ENCODE peak calls at places on chromosomes 12 and 14, in six cellular contexts. R, J, V, F, K and D are unnamed samples.

GRCh38 chr12:46253544-46254162 is 15.2 kb downstream of the SLC38A1 start:
- DNase-seq in R (no peak), J (no peak), V (no peak), F (no peak), K (no peak), D (no peak)

GRCh38 chr12:11763760-11764520 is 114.5 kb downstream of the ETV6 start:
- DNase-seq in R (no peak), J (peak), V (no peak), F (peak), K (no peak), D (no peak)

GRCh38 chr14:51807355-51807754 is 53.1 kb upstream of the GNG2 start:
- DNase-seq in R (no peak), J (peak), V (no peak), F (no peak), K (no peak), D (no peak)

GRCh38 chr14:65117795-65118746 is 15.8 kb upstream of the MAX start:
- DNase-seq in R (no peak), J (no peak), V (no peak), F (no peak), K (no peak), D (no peak)

GRCh38 chr12:118958520-118958919 is 22.8 kb upstream of the SRRM4 start:
- DNase-seq in R (no peak), J (no peak), V (no peak), F (no peak), K (no peak), D (no peak)

GRCh38 chr14:103204852-103205540 is 81.7 kb downstream of the TNFAIP2 start:
- DNase-seq in R (no peak), J (peak), V (peak), F (no peak), K (no peak), D (no peak)

GRCh38 chr12:14238224-14238792 is 127.2 kb upstream of the ATF7IP start:
- DNase-seq in R (no peak), J (peak), V (no peak), F (no peak), K (no peak), D (no peak)

GRCh38 chr12:131703161-131703560 is 7.7 kb upstream of the SFSWAP start:
- DNase-seq in R (no peak), J (no peak), V (no peak), F (no peak), K (no peak), D (no peak)

GRCh38 chr12:116717466-116718457 is 20.1 kb downstream of the SPRING1 start:
- DNase-seq in R (no peak), J (peak), V (no peak), F (no peak), K (no peak), D (no peak)

GRCh38 chr12:32863128-32863527 is 33.4 kb downstream of the PKP2 start:
- DNase-seq in R (no peak), J (no peak), V (no peak), F (no peak), K (no peak), D (no peak)

GRCh38 chr12:41850046-41850445 is 294.6 kb downstream of the GXYLT1 start:
- DNase-seq in R (no peak), J (no peak), V (no peak), F (no peak), K (no peak), D (no peak)

GRCh38 chr12:23049180-23049579 is 424.2 kb downstream of the ETNK1 start:
- DNase-seq in R (no peak), J (peak), V (no peak), F (no peak), K (no peak), D (no peak)

GRCh38 chr12:42742691-42743090 is 153.1 kb upstream of the PRICKLE1 start:
- DNase-seq in R (no peak), J (no peak), V (no peak), F (no peak), K (no peak), D (no peak)

GRCh38 chr12:31288381-31288780 is 37.6 kb downstream of the SINHCAF start:
- DNase-seq in R (no peak), J (no peak), V (no peak), F (no peak), K (no peak), D (no peak)

GRCh38 chr14:74959596-74960180 is 4.3 kb upstream of the PGF start:
- DNase-seq in R (no peak), J (no peak), V (no peak), F (no peak), K (no peak), D (no peak)
- TF ChIP-seq SMC3 in R (no peak), J (no peak), V (no peak), F (no peak), K (no peak), D (no peak)

GRCh38 chr12:75239987-75240386 is 30.3 kb upstream of the KCNC2 start:
- DNase-seq in R (no peak), J (no peak), V (no peak), F (no peak), K (no peak), D (no peak)

DNA sequence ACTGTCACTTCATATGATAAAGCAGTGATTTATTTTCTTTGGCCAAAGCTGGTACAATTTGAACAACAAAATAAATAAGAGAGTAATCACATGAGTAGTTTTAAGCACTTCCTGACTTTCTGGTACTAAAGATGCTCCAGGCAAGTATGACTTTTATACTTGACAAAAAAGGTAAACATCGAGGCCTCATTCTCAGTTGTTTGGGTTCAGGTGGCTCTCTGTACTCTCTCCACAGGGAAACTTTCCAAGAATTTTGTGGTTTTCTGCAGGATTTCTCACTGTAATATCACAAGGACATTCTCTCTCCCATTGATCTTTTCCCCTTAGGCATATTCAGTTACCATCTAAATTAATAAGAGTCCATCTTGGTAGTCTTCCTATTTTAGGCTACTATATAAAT is 26.6 kb upstream of the KCNC2 start:
- DNase-seq in R (no peak), J (no peak), V (no peak), F (no peak), K (no peak), D (no peak)
- TF ChIP-seq SMC3 in R (no peak), J (no peak), V (no peak), F (no peak), K (no peak), D (no peak)

GRCh38 chr12:85413266-85413665 is 133.2 kb downstream of the ALX1 start:
- DNase-seq in R (no peak), J (no peak), V (no peak), F (no peak), K (no peak), D (no peak)
- TF ChIP-seq SMC3 in R (no peak), J (no peak), V (no peak), F (no peak), K (no peak), D (no peak)

GRCh38 chr12:68975811-68976210 is 42.8 kb upstream of the CPM start:
- DNase-seq in R (no peak), J (no peak), V (no peak), F (no peak), K (no peak), D (no peak)

GRCh38 chr12:68970951-68971350 is 38.0 kb upstream of the CPM start:
- DNase-seq in R (no peak), J (no peak), V (no peak), F (no peak), K (no peak), D (no peak)

GRCh38 chr12:68967036-68967435 is 34.1 kb upstream of the CPM start:
- DNase-seq in R (no peak), J (no peak), V (no peak), F (no peak), K (no peak), D (no peak)

GRCh38 chr12:68972570-68972969 is 39.6 kb upstream of the CPM start:
- DNase-seq in R (no peak), J (no peak), V (no peak), F (peak), K (no peak), D (no peak)

GRCh38 chr12:68971404-68971803 is 38.4 kb upstream of the CPM start:
- DNase-seq in R (peak), J (peak), V (no peak), F (no peak), K (no peak), D (no peak)
- TF ChIP-seq SMC3 in R (no peak), J (no peak), V (no peak), F (no peak), K (no peak), D (no peak)

GRCh38 chr12:49951411-49952105 is 1.0 kb downstream of the AQP2 start:
- DNase-seq in R (no peak), J (no peak), V (no peak), F (no peak), K (no peak), D (no peak)
- TF ChIP-seq SMC3 in R (no peak), J (no peak), V (no peak), F (no peak), K (no peak), D (no peak)

GRCh38 chr12:76018111-76018510 is 13.5 kb downstream of the PHLDA1 start:
- DNase-seq in R (no peak), J (peak), V (no peak), F (peak), K (no peak), D (no peak)
- TF ChIP-seq SMC3 in R (no peak), J (no peak), V (no peak), F (no peak), K (no peak), D (no peak)